ENCODE peak calls at places on chromosomes 1 and 21, in six cellular contexts. F is HepG2, S is GM12878, P is endothelial cell of umbilical vein, X is A549, R is K562. V is an unnamed sample.
A peak's percentile ranks its signal among the peaks of the same experiment; 100 is the strongest.

GRCh38 chr1:79568411-79568810 is 561.9 kb upstream of the ADGRL4 start:
- DNase-seq in S (no peak), F (no peak), R (no peak), P (no peak), X (no peak), V (no peak)

GRCh38 chr1:204859885-204860284 is 10.8 kb upstream of the NFASC start:
- DNase-seq in P (no peak), F (no peak), X (no peak), R (peak; percentile 66), S (no peak), V (no peak)

GRCh38 chr1:203686091-203686632 is 59.5 kb downstream of the ATP2B4 start:
- DNase-seq in X (no peak), R (no peak), F (peak; percentile 7), P (peak; percentile 94), S (no peak), V (no peak)

GRCh38 chr1:154866995-154867795 is 2.9 kb downstream of the KCNN3 start:
- DNase-seq in S (no peak), F (no peak), R (no peak), X (peak; percentile 44), P (peak; percentile 55), V (no peak)

GRCh38 chr21:16291296-16291695 is 561.5 kb downstream of the USP25 start:
- DNase-seq in R (no peak), P (no peak), F (no peak), X (no peak), S (no peak), V (no peak)

GRCh38 chr1:23168462-23169218 is at the start of gene LUZP1:
- DNase-seq in P (peak; percentile 93), R (peak; percentile 93), F (peak; percentile 62), X (no peak), S (no peak), V (peak; percentile 86)

GRCh38 chr21:17612023-17612564 is 607 bp downstream of the BTG3 start:
- DNase-seq in S (no peak), P (no peak), R (no peak), X (no peak), F (no peak), V (peak; percentile 15)

GRCh38 chr1:227891223-227891954 is 56.3 kb downstream of the WNT9A start:
- DNase-seq in S (no peak), R (no peak), F (no peak), X (no peak), P (no peak), V (no peak)

GRCh38 chr1:34656706-34657105 is 98.1 kb upstream of the GJB5 start:
- DNase-seq in S (no peak), R (no peak), F (no peak), X (no peak), P (no peak), V (no peak)

GRCh38 chr1:117886101-117886795 is 43.2 kb downstream of the GDAP2 start:
- DNase-seq in F (no peak), R (no peak), X (no peak), S (no peak), P (no peak), V (no peak)

GRCh38 chr1:153490272-153491051 is 30.0 kb upstream of the S100A7 start:
- DNase-seq in P (no peak), X (peak; percentile 47), S (no peak), R (no peak), F (no peak), V (peak; percentile 69)

GRCh38 chr1:164588388-164589341 is 29.7 kb downstream of the PBX1 start:
- DNase-seq in F (no peak), X (no peak), R (no peak), P (peak; percentile 77), S (no peak), V (no peak)

GRCh38 chr1:53362270-53362669 is 34.4 kb upstream of the LRP8 start:
- DNase-seq in F (no peak), X (no peak), S (no peak), P (no peak), R (no peak), V (no peak)

GRCh38 chr1:161192476-161193465 is 6.1 kb downstream of the ADAMTS4 start:
- DNase-seq in S (no peak), X (peak; percentile 84), F (peak; percentile 72), P (peak; percentile 68), R (peak; percentile 81), V (peak; percentile 80)

GRCh38 chr1:4253918-4254317 is 353.8 kb upstream of the C1orf174 start:
- DNase-seq in S (no peak), R (no peak), F (no peak), P (no peak), X (no peak), V (no peak)

GRCh38 chr21:15701845-15702244 is 27.9 kb upstream of the USP25 start:
- DNase-seq in R (no peak), X (no peak), S (no peak), F (no peak), P (no peak), V (no peak)

GRCh38 chr1:71193153-71193552 is 112.3 kb upstream of the ZRANB2 start:
- DNase-seq in F (no peak), P (no peak), R (no peak), X (no peak), S (no peak), V (no peak)

GRCh38 chr1:35476099-35476674 is 81.0 kb downstream of the KIAA0319L start:
- DNase-seq in S (no peak), R (no peak), P (no peak), X (no peak), F (no peak), V (no peak)

GRCh38 chr1:229554886-229555621 is 3.5 kb downstream of the ABCB10 start:
- DNase-seq in R (peak; percentile 94), S (no peak), F (no peak), P (no peak), X (no peak), V (peak; percentile 73)

GRCh38 chr1:156900019-156900718 is 6.7 kb downstream of the PEAR1 start:
- DNase-seq in X (no peak), R (peak; percentile 59), P (peak; percentile 57), F (no peak), S (no peak), V (no peak)

GRCh38 chr1:109776911-109777310 is 13.2 kb upstream of the EPS8L3 start:
- DNase-seq in S (peak; percentile 35), F (peak; percentile 76), R (peak; percentile 88), P (peak; percentile 75), X (peak; percentile 68), V (peak; percentile 86)

GRCh38 chr1:17635811-17636210 is 96.3 kb downstream of the ARHGEF10L start:
- DNase-seq in R (no peak), F (no peak), S (no peak), P (no peak), X (no peak), V (peak; percentile 79)

GRCh38 chr21:41559658-41560599 is 52.0 kb upstream of the TMPRSS2 start:
- DNase-seq in R (no peak), X (no peak), P (no peak), S (peak; percentile 72), F (no peak), V (no peak)

DNA sequence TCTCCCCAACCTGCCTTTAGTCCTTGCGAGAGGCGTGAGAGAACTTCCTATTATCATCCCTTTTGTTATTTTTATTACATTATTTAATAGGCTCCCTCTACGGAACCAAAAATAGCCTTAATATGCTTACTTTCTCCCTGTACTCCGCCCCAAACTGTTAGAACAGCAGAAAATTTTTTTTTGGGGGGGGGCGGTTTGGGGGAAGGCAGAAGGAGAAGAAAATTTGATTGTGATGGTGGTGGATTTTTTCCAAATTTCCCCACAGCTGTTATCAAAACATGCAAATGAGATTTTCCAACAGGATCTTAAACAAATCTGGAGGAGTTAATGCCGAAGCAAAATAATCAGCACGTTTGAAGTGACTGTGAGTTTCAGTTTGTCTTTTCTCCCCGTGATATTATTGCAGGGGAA is 1.4 kb upstream of the PRRX1 start:
- DNase-seq in R (no peak), F (no peak), P (no peak), X (no peak), S (no peak), V (no peak)
- H3K4me3 ChIP-seq in R (no peak overlapping the region), F (no peak overlapping the region), P (peak overlapping the region; percentile 48), X (peak overlapping the region; percentile 14), S (no peak overlapping the region), V (no peak overlapping the region)

GRCh38 chr1:107950434-107950833 is 14.5 kb downstream of the VAV3 start:
- DNase-seq in R (no peak), S (no peak), P (no peak), F (no peak), X (no peak), V (no peak)
- TF ChIP-seq MAX in R (no peak), S (no peak), P (no peak), F (no peak), X (no peak), V (no peak)

DNA sequence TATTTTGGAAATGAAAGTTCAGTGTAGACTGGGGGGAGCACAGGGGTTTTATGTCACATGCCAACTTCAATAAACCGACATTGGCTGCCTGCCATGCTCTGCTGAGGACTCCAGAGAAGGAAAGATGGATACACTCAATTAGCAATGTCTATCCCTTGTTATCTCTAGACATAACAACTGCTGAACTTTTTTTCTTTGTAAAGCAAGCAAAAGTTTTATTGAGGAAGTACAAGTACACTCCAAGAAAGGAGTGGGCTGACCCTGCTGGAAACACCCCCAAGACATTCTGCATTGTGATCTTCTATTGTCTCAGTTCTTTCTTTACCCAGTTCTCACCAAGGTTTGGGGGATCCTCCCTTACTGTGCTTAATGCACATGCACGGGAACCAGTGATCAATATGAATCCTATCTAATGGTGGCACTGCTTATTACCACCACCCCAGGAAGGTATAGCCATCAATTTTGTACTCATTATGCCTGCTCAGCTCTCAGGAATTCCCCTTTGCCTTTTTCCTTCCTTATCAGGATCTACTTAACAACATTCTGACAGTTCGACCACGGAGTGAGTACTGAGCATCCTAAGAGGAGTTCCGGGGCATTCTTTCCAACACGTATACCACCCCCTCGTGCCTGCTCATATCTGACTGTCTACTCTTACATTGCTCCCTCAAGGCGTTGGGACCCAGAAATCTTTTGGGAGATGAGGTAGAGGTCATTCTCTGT is 28.7 kb downstream of the SYNJ1 start:
- DNase-seq in X (no peak), S (no peak), F (no peak), P (peak; percentile 61), R (no peak), V (no peak)
- TF ChIP-seq MYC in X (no peak), S (no peak), F (no peak), P (no peak), R (no peak), V (no peak)

GRCh38 chr1:51266181-51266580 is 30.1 kb downstream of the RNF11 start:
- DNase-seq in S (no peak), P (no peak), R (no peak), F (no peak), X (no peak), V (no peak)
- H3K4me3 ChIP-seq in S (no peak overlapping the region), P (no peak overlapping the region), R (no peak overlapping the region), F (no peak overlapping the region), X (no peak overlapping the region), V (no peak overlapping the region)

GRCh38 chr21:46421191-46421750 is 37.4 kb upstream of the DIP2A start:
- DNase-seq in X (no peak), F (no peak), P (no peak), R (no peak), S (no peak), V (no peak)
- TF ChIP-seq MAX in X (no peak), F (no peak), P (no peak), R (no peak), S (no peak), V (no peak)